ENCODE peak calls at places on chromosome 13, in seven cellular contexts. W is ascending aorta, E is tibial nerve, N is brain microvascular endothelial cell, D is A549, L is HFF-Myc, V is tibial artery. T is an unnamed sample.

GRCh38 chr13:93290503-93290902 is 63.9 kb downstream of the GPC6 start:
- DNase-seq in D (no peak), V (no peak), N (no peak), E (no peak), W (no peak), L (no peak), T (no peak)

GRCh38 chr13:29594310-29594709 is 1.2 kb downstream of the SLC7A1 start:
- DNase-seq in D (peak), N (peak), E (peak), L (peak), V (no peak), W (no peak), T (peak)

GRCh38 chr13:45928843-45929242 is 77.3 kb upstream of the SIAH3 start:
- DNase-seq in D (no peak), L (no peak), E (no peak), N (no peak), V (no peak), W (no peak), T (no peak)

GRCh38 chr13:24788538-24788937 is 24.6 kb downstream of the RNF17 start:
- DNase-seq in N (no peak), W (no peak), L (no peak), E (no peak), V (no peak), D (no peak), T (no peak)

GRCh38 chr13:108895220-108895704 is 265.9 kb downstream of the MYO16 start:
- DNase-seq in L (no peak), D (peak), W (no peak), N (peak), E (peak), V (no peak), T (peak)

GRCh38 chr13:99980201-99981114 is 1.1 kb upstream of the ZIC2 start:
- DNase-seq in L (no peak), V (peak), N (peak), W (no peak), D (peak), E (no peak), T (peak)

GRCh38 chr13:97460004-97460756 is 26.2 kb downstream of the RAP2A start:
- DNase-seq in L (no peak), D (no peak), V (no peak), N (no peak), E (no peak), W (no peak), T (no peak)

GRCh38 chr13:46728777-46729176 is 68.2 kb downstream of the ESD start:
- DNase-seq in L (no peak), N (no peak), D (peak), W (no peak), V (no peak), E (no peak), T (no peak)

GRCh38 chr13:98184796-98185195 is 7.7 kb upstream of the RNF113B start:
- DNase-seq in V (no peak), W (no peak), E (no peak), D (no peak), L (no peak), N (peak), T (no peak)

GRCh38 chr13:110463876-110464510 is 97.5 kb downstream of the RAB20 start:
- DNase-seq in W (no peak), D (no peak), V (no peak), L (no peak), E (no peak), N (no peak), T (no peak)

GRCh38 chr13:51244637-51245405 is 22.6 kb downstream of the FAM124A start:
- DNase-seq in E (no peak), W (no peak), D (no peak), N (no peak), L (no peak), V (no peak), T (no peak)

GRCh38 chr13:30859326-30859725 is 46.7 kb upstream of the MEDAG start:
- DNase-seq in E (no peak), D (no peak), N (no peak), V (no peak), L (no peak), W (no peak), T (no peak)

GRCh38 chr13:43193789-43194188 is 170.4 kb downstream of the DNAJC15 start:
- DNase-seq in D (no peak), W (no peak), N (no peak), V (no peak), L (no peak), E (no peak), T (no peak)

GRCh38 chr13:94061316-94061715 is 418.2 kb downstream of the DCT start:
- DNase-seq in L (peak), W (no peak), D (no peak), N (peak), E (no peak), V (no peak), T (no peak)

GRCh38 chr13:44004881-44005280 is 125.2 kb downstream of the LACC1 start:
- DNase-seq in L (peak), W (no peak), E (no peak), N (peak), V (no peak), D (no peak), T (no peak)

GRCh38 chr13:111572956-111573355 is 252.5 kb downstream of the TEX29 start:
- DNase-seq in V (no peak), D (no peak), L (no peak), N (no peak), W (no peak), E (no peak), T (no peak)

GRCh38 chr13:97226788-97227627 is 4.9 kb downstream of the MBNL2 start:
- DNase-seq in N (no peak), D (no peak), E (no peak), V (no peak), W (no peak), L (no peak), T (no peak)

GRCh38 chr13:24502567-24503375 is 9.8 kb downstream of the PARP4 start:
- DNase-seq in W (no peak), E (no peak), D (peak), N (peak), L (peak), V (no peak), T (peak)

GRCh38 chr13:43787998-43788397 is 1.2 kb upstream of the ENOX1 start:
- DNase-seq in E (peak), N (peak), D (peak), L (no peak), V (no peak), W (no peak), T (peak)

GRCh38 chr13:91805605-91806004 is 407.2 kb downstream of the GPC5 start:
- DNase-seq in D (no peak), L (no peak), N (no peak), W (no peak), E (no peak), V (no peak), T (no peak)

DNA sequence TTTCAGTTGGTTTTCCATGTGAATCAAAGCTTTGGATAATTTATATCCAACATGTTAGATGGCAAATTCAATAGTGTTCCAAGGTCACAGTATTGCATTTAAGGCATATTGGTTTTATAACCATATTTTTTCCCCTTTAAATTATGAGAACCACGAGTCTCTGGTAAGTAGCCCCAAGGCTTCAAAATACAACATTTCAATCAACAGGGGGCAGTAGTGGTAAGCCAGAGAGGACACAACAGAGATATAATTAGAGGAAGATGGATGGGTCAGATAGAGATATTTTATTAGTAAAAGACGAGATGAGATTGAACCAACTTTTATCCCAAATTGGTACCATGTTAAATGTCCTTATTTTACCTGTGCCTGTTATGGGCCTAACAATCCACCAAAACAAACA is 53.1 kb downstream of the KL start:
- DNase-seq in E (no peak), N (no peak), W (no peak), L (no peak), V (no peak), D (no peak), T (no peak)
- TF ChIP-seq CTCF in E (no peak), N (no peak), W (no peak), L (peak), V (no peak), D (peak), T (no peak)

GRCh38 chr13:41944229-41944628 is 16.7 kb downstream of the VWA8 start:
- DNase-seq in W (no peak), V (no peak), N (no peak), D (no peak), L (no peak), E (no peak), T (no peak)

GRCh38 chr13:41941174-41941573 is 19.7 kb downstream of the VWA8 start:
- DNase-seq in V (no peak), E (no peak), N (peak), L (no peak), W (no peak), D (no peak), T (no peak)

GRCh38 chr13:41944635-41945401 is 16.1 kb downstream of the VWA8 start:
- DNase-seq in W (no peak), E (no peak), N (no peak), V (no peak), D (peak), L (no peak), T (no peak)

GRCh38 chr13:41939403-41939802 is 21.5 kb downstream of the VWA8 start:
- DNase-seq in N (no peak), L (no peak), D (no peak), E (no peak), W (no peak), V (no peak), T (no peak)

GRCh38 chr13:41942462-41943094 is 18.3 kb downstream of the VWA8 start:
- DNase-seq in N (peak), E (no peak), V (no peak), W (no peak), D (peak), L (no peak), T (no peak)
- TF ChIP-seq CTCF in N (peak), E (no peak), V (no peak), W (no peak), D (peak), L (peak), T (no peak)

GRCh38 chr13:82847595-82847994 is 1034.7 kb downstream of the SLITRK1 start:
- DNase-seq in E (no peak), V (no peak), D (no peak), N (no peak), W (no peak), L (no peak), T (no peak)
- TF ChIP-seq CTCF in E (no peak), V (no peak), D (no peak), N (no peak), W (no peak), L (no peak), T (no peak)

GRCh38 chr13:21965095-21965494 is 294.2 kb downstream of the FGF9 start:
- DNase-seq in L (no peak), D (no peak), W (no peak), E (no peak), V (no peak), N (no peak), T (no peak)

GRCh38 chr13:21970172-21970571 is 299.3 kb downstream of the FGF9 start:
- DNase-seq in N (no peak), V (no peak), W (no peak), L (no peak), E (no peak), D (no peak), T (no peak)

GRCh38 chr13:21970918-21971317 is 300.0 kb downstream of the FGF9 start:
- DNase-seq in L (no peak), E (no peak), N (no peak), W (no peak), D (no peak), V (no peak), T (no peak)

GRCh38 chr13:21966014-21966413 is 295.1 kb downstream of the FGF9 start:
- DNase-seq in W (no peak), E (no peak), D (no peak), V (no peak), L (no peak), N (no peak), T (no peak)

DNA sequence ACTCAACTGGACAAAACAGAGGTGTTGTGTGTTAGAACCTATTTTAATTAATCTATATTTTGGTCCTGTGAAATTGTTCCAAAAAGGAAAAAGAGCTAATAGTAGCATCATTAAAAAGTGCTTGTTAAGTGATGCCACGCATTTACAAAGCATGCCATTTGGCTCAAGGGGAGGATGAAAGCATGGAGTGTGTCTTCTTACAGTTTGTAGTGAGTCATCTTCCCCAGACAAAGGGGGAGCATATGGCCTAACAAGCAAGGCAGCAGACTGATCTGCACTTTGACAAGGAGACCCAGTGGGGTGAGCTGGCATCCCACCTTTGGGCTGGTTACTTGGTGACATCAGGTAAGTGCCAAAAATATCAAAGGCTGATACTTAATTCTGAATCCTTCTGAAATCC is 297.0 kb downstream of the FGF9 start:
- DNase-seq in L (no peak), D (no peak), E (no peak), N (no peak), V (no peak), W (no peak), T (no peak)
- TF ChIP-seq CTCF in L (no peak), D (no peak), E (no peak), N (no peak), V (no peak), W (no peak), T (no peak)

GRCh38 chr13:106919093-106919492 is 351.2 kb upstream of the ARGLU1 start:
- DNase-seq in D (no peak), W (no peak), N (peak), V (no peak), L (no peak), E (no peak), T (no peak)
- TF ChIP-seq CTCF in D (no peak), W (no peak), N (no peak), V (no peak), L (no peak), E (no peak), T (no peak)

GRCh38 chr13:52665325-52665724 is 12.7 kb downstream of the SUGT1 start:
- DNase-seq in W (no peak), E (no peak), N (no peak), V (no peak), L (peak), D (peak), T (no peak)
- TF ChIP-seq CTCF in W (no peak), E (no peak), N (peak), V (no peak), L (peak), D (peak), T (peak)

GRCh38 chr13:40632915-40633314 is 33.5 kb downstream of the FOXO1 start:
- DNase-seq in E (no peak), V (no peak), N (no peak), L (no peak), W (no peak), D (no peak), T (no peak)
- TF ChIP-seq CTCF in E (no peak), V (no peak), N (no peak), L (no peak), W (no peak), D (no peak), T (no peak)

DNA sequence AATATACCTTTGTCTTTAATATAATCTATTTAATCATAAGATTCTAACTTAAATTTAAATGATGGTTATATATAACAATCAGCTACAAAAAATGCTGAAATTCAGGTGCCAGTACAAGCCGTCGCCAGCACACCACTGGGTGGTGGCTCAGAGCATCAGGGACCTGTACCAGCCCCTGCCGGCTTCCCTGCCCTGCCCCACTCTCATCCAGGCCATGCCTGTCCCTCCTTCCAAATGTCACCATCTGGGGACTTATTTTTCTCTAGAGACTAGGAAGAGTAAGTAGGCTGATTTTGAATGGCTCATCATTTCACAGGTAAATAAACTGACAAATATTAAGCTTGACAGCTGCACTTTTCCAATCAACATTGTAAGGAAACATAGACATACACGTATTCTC is 1.6 kb downstream of the METTL21C start:
- DNase-seq in L (no peak), E (no peak), N (no peak), V (no peak), D (no peak), W (no peak), T (no peak)
- TF ChIP-seq CTCF in L (no peak), E (no peak), N (no peak), V (no peak), D (no peak), W (no peak), T (no peak)